ENCODE peak calls at places on chromosomes 4 and X, in five cellular contexts. I, F, J, Z and X are unnamed samples.

GRCh38 chrX:22109442-22109841 is 77.3 kb downstream of the PHEX start:
- DNase-seq in F (peak; percentile 77), J (no peak), Z (peak; percentile 33), I (peak; percentile 69), X (no peak)

GRCh38 chr4:133149932-133150642 is 993 bp downstream of the PCDH10 start:
- DNase-seq in I (no peak), J (no peak), Z (no peak), F (peak; percentile 15), X (peak; percentile 47)

GRCh38 chrX:118496763-118497079 is 1.1 kb downstream of the DOCK11 start:
- DNase-seq in Z (no peak), J (no peak), I (no peak), F (peak; percentile 20), X (peak; percentile 15)

GRCh38 chr4:13902141-13902540 is 274.6 kb upstream of the BOD1L1 start:
- DNase-seq in I (no peak), J (no peak), Z (no peak), F (peak; percentile 38), X (no peak)

GRCh38 chr4:79958511-79959264 is 114.3 kb downstream of the ANTXR2 start:
- DNase-seq in F (no peak), I (no peak), J (no peak), Z (no peak), X (no peak)

GRCh38 chrX:38880460-38880859 is 79.2 kb downstream of the MID1IP1 start:
- DNase-seq in Z (peak; percentile 34), I (peak; percentile 17), J (no peak), F (peak; percentile 27), X (no peak)

GRCh38 chr4:80361329-80361900 is 25.9 kb downstream of the CFAP299 start:
- DNase-seq in F (peak; percentile 33), Z (peak; percentile 2), I (peak; percentile 28), J (peak; percentile 21), X (peak; percentile 72)

GRCh38 chr4:103936653-103937145 is 216.9 kb upstream of the TACR3 start:
- DNase-seq in J (no peak), F (no peak), Z (no peak), I (no peak), X (no peak)

GRCh38 chr4:125140966-125141495 is 173.7 kb upstream of the FAT4 start:
- DNase-seq in I (peak; percentile 16), J (peak; percentile 17), Z (no peak), F (peak; percentile 26), X (peak; percentile 53)

GRCh38 chr4:138736362-138736761 is 279.2 kb upstream of the NOCT start:
- DNase-seq in I (peak; percentile 12), Z (no peak), F (peak; percentile 40), J (no peak), X (peak; percentile 68)

GRCh38 chrX:17495052-17495451 is 120.1 kb downstream of the NHS start:
- DNase-seq in Z (peak; percentile 77), J (no peak), F (no peak), I (no peak), X (no peak)

GRCh38 chrX:38864165-38864564 is 62.9 kb downstream of the MID1IP1 start:
- DNase-seq in J (no peak), Z (no peak), F (no peak), I (peak; percentile 62), X (peak; percentile 33)

GRCh38 chr4:150237110-150237852 is 159.0 kb downstream of the DCLK2 start:
- DNase-seq in Z (peak; percentile 83), J (no peak), F (peak; percentile 94), I (peak; percentile 94), X (peak; percentile 95)

GRCh38 chr4:104491396-104491821 is 3.3 kb downstream of the CXXC4 start:
- DNase-seq in I (peak; percentile 0), J (peak; percentile 75), Z (peak; percentile 37), F (peak; percentile 13), X (peak; percentile 38)

GRCh38 chrX:10769696-10770619 is 149.6 kb upstream of the MID1 start:
- DNase-seq in J (no peak), F (peak; percentile 34), Z (no peak), I (peak; percentile 39), X (peak; percentile 66)

GRCh38 chr4:179858221-179858620 is 2385.0 kb upstream of the TENM3 start:
- DNase-seq in I (no peak), Z (no peak), J (no peak), F (no peak), X (no peak)

GRCh38 chr4:145937990-145938611 is 522 bp downstream of the ZNF827 start:
- DNase-seq in Z (peak; percentile 15), J (peak; percentile 60), I (peak; percentile 23), F (peak; percentile 39), X (peak; percentile 66)

GRCh38 chr4:128810871-128811570 is 1.5 kb downstream of the JADE1 start:
- DNase-seq in F (peak; percentile 91), J (peak; percentile 77), I (peak; percentile 86), Z (peak; percentile 88), X (peak; percentile 86)

GRCh38 chrX:153649915-153650782 is 3.1 kb downstream of the DUSP9 start:
- DNase-seq in I (no peak), Z (no peak), J (no peak), F (no peak), X (no peak)

GRCh38 chr4:74738756-74739155 is 55.6 kb downstream of the BTC start:
- DNase-seq in Z (no peak), F (no peak), I (no peak), J (no peak), X (peak; percentile 89)

GRCh38 chr4:95548738-95549245 is at the start of gene UNC5C:
- DNase-seq in F (no peak), Z (peak; percentile 37), I (peak; percentile 3), J (peak; percentile 82), X (peak; percentile 82)

GRCh38 chr4:110636677-110637407 is 14.0 kb upstream of the PITX2 start:
- DNase-seq in J (no peak), F (peak; percentile 75), I (peak; percentile 84), Z (peak; percentile 44), X (peak; percentile 64)

GRCh38 chr4:165384186-165384585 is 5.4 kb downstream of the CPE start:
- DNase-seq in I (no peak), Z (no peak), J (no peak), F (no peak), X (no peak)

GRCh38 chrX:41923257-41923924 is at the start of gene CASK:
- DNase-seq in J (peak; percentile 93), F (peak; percentile 85), Z (peak; percentile 93), I (peak; percentile 90), X (peak; percentile 95)

GRCh38 chr4:78207951-78208350 is 150.8 kb downstream of the FRAS1 start:
- DNase-seq in I (no peak), F (no peak), Z (no peak), J (no peak), X (no peak)

GRCh38 chr4:112557676-112558411 is 41.9 kb upstream of the NEUROG2 start:
- DNase-seq in I (peak; percentile 18), Z (no peak), J (no peak), F (no peak), X (peak; percentile 64)

GRCh38 chrX:22194207-22194606 is 78.5 kb upstream of the CBLL2 start:
- DNase-seq in I (no peak), F (no peak), Z (no peak), J (no peak), X (no peak)

GRCh38 chr4:36461344-36461743 is 179.9 kb downstream of the DTHD1 start:
- DNase-seq in J (no peak), F (no peak), Z (no peak), I (no peak), X (no peak)

GRCh38 chr4:3686746-3687145 is 79.4 kb upstream of the ADRA2C start:
- DNase-seq in Z (no peak), J (peak; percentile 72), I (no peak), F (no peak), X (peak; percentile 20)

GRCh38 chr4:2284934-2285664 is 23.2 kb upstream of the MXD4 start:
- DNase-seq in J (no peak), I (peak; percentile 58), F (peak; percentile 42), Z (no peak), X (peak; percentile 15)

GRCh38 chr4:73803213-73803612 is 33.3 kb upstream of the CXCL6 start:
- DNase-seq in Z (no peak), J (no peak), F (no peak), I (no peak), X (no peak)

GRCh38 chr4:166091914-166092510 is 219.0 kb downstream of the TLL1 start:
- DNase-seq in F (peak; percentile 40), I (peak; percentile 25), Z (peak; percentile 24), J (peak; percentile 9), X (peak; percentile 80)

GRCh38 chr4:88101165-88101564 is 57.3 kb downstream of the ABCG2 start:
- DNase-seq in Z (no peak), J (no peak), F (no peak), I (no peak), X (no peak)